ENCODE peak calls at places on chromosomes 6 and 20, in nine cellular contexts. N is PC-3, R is testis, J is MV-4-11, M is NCI-H1048, V is stomach, P is upper lobe of right lung, L is GM10248, W is chondrocyte. Y is an unnamed sample.

GRCh38 chr20:34689486-34689885 is 12.6 kb upstream of the PIGU start:
- DNase-seq in N (peak), R (no peak), J (peak), M (no peak), V (no peak), P (no peak), L (no peak), W (no peak), Y (no peak)

GRCh38 chr6:15368186-15368585 is 122.3 kb downstream of the JARID2 start:
- DNase-seq in N (no peak), R (no peak), J (peak), M (no peak), V (no peak), P (no peak), L (no peak), W (no peak), Y (no peak)

GRCh38 chr20:44364068-44364467 is 8.6 kb downstream of the HNF4A start:
- DNase-seq in N (no peak), R (no peak), J (no peak), M (no peak), V (no peak), P (no peak), L (no peak), W (no peak), Y (no peak)

GRCh38 chr6:9250852-9251251 is 815.5 kb upstream of the SLC35B3 start:
- DNase-seq in N (peak), R (peak), J (no peak), M (peak), V (peak), P (no peak), L (no peak), W (no peak), Y (no peak)

GRCh38 chr6:21722488-21722887 is 128.9 kb downstream of the SOX4 start:
- DNase-seq in N (no peak), R (no peak), J (no peak), M (no peak), V (no peak), P (no peak), L (no peak), W (no peak), Y (no peak)

GRCh38 chr20:51287628-51288413 is 254.7 kb downstream of the NFATC2 start:
- DNase-seq in N (no peak), R (no peak), J (no peak), M (no peak), V (no peak), P (no peak), L (no peak), W (no peak), Y (no peak)

GRCh38 chr20:58713801-58714339 is 21.3 kb downstream of the NPEPL1 start:
- DNase-seq in N (no peak), R (peak), J (no peak), M (no peak), V (peak), P (no peak), L (peak), W (peak), Y (peak)

GRCh38 chr20:62176866-62177265 is 6.0 kb upstream of the MTG2 start:
- DNase-seq in N (no peak), R (no peak), J (no peak), M (no peak), V (no peak), P (no peak), L (no peak), W (peak), Y (peak)

GRCh38 chr6:136508701-136509387 is 41.4 kb downstream of the MAP7 start:
- DNase-seq in N (no peak), R (no peak), J (peak), M (no peak), V (no peak), P (no peak), L (no peak), W (no peak), Y (no peak)

GRCh38 chr6:162960674-162961457 is 233.1 kb downstream of the PACRG start:
- DNase-seq in N (no peak), R (no peak), J (no peak), M (no peak), V (no peak), P (no peak), L (no peak), W (no peak), Y (no peak)